ENCODE peak calls at places on chromosomes 4 and X, in seven cellular contexts. H is adipocyte, F is neural progenitor cell, G is Karpas-422, O is NT2/D1, V is endodermal cell, J is mesenchymal stem cell. A is an unnamed sample.

GRCh38 chr4:24594887-24595286 is 10.5 kb upstream of the DHX15 start:
- DNase-seq in H (peak), F (no peak), G (no peak), O (no peak), V (no peak), J (no peak), A (no peak)

GRCh38 chr4:14871676-14872430 is 130.4 kb upstream of the CPEB2 start:
- DNase-seq in H (no peak), F (peak), G (peak), O (peak), V (peak), J (no peak), A (no peak)

GRCh38 chrX:118632862-118633261 is 94.5 kb upstream of the IL13RA1 start:
- DNase-seq in H (no peak), F (no peak), G (no peak), O (no peak), V (no peak), J (no peak), A (no peak)

GRCh38 chrX:134782796-134783195 is 124.5 kb upstream of the PLAC1 start:
- DNase-seq in H (peak), F (peak), G (peak), O (no peak), V (no peak), J (peak), A (no peak)

GRCh38 chr4:2833671-2834000 is 10.0 kb upstream of the ADD1 start:
- DNase-seq in H (no peak), F (no peak), G (no peak), O (no peak), V (no peak), J (no peak), A (no peak)

GRCh38 chr4:83043801-83044407 is 8.9 kb downstream of the COPS4 start:
- DNase-seq in H (peak), F (no peak), G (no peak), O (no peak), V (no peak), J (peak), A (peak)

GRCh38 chr4:48180234-48180633 is 46.2 kb upstream of the TXK start:
- DNase-seq in H (no peak), F (no peak), G (no peak), O (no peak), V (no peak), J (peak), A (no peak)

GRCh38 chr4:121370729-121371325 is 10.0 kb downstream of the QRFPR start:
- DNase-seq in H (peak), F (peak), G (peak), O (no peak), V (peak), J (peak), A (peak)

GRCh38 chr4:53928825-53929224 is 135.6 kb downstream of the CHIC2 start:
- DNase-seq in H (peak), F (no peak), G (no peak), O (no peak), V (peak), J (peak), A (no peak)

GRCh38 chrX:54043696-54044125 is 562 bp downstream of the PHF8 start:
- DNase-seq in H (peak), F (peak), G (peak), O (peak), V (peak), J (peak), A (no peak)

GRCh38 chrX:97224148-97224547 is 340.4 kb downstream of the RPA4 start:
- DNase-seq in H (no peak), F (no peak), G (no peak), O (no peak), V (no peak), J (no peak), A (no peak)

GRCh38 chr4:158670975-158671664 is 567 bp downstream of the C4orf46 start:
- DNase-seq in H (peak), F (peak), G (peak), O (no peak), V (peak), J (peak), A (peak)

GRCh38 chr4:187602339-187603092 is 393.1 kb upstream of the ZFP42 start:
- DNase-seq in H (no peak), F (no peak), G (no peak), O (no peak), V (no peak), J (peak), A (no peak)

GRCh38 chr4:101345271-101345595 is 2.1 kb downstream of the PPP3CA start:
- DNase-seq in H (peak), F (no peak), G (peak), O (no peak), V (no peak), J (no peak), A (no peak)

GRCh38 chr4:10346023-10346422 is 111.2 kb downstream of the ZNF518B start:
- DNase-seq in H (no peak), F (no peak), G (no peak), O (no peak), V (no peak), J (no peak), A (no peak)

GRCh38 chrX:75746891-75747639 is 38.0 kb downstream of the MAGEE2 start:
- DNase-seq in H (peak), F (peak), G (peak), O (peak), V (peak), J (peak), A (no peak)

GRCh38 chr4:25795566-25796454 is 67.0 kb downstream of the SEL1L3 start:
- DNase-seq in H (peak), F (peak), G (no peak), O (peak), V (peak), J (peak), A (no peak)

GRCh38 chr4:78704981-78705757 is 71.0 kb upstream of the BMP2K start:
- DNase-seq in H (peak), F (no peak), G (no peak), O (no peak), V (no peak), J (no peak), A (no peak)

GRCh38 chr4:152110780-152111179 is 350.0 kb upstream of the GATB start:
- DNase-seq in H (no peak), F (no peak), G (no peak), O (no peak), V (no peak), J (no peak), A (no peak)

GRCh38 chr4:147589586-147589985 is 27.6 kb upstream of the TMEM184C start:
- DNase-seq in H (peak), F (no peak), G (no peak), O (no peak), V (no peak), J (peak), A (no peak)

GRCh38 chrX:72105436-72105835 is 26.3 kb downstream of the RTL5 start:
- DNase-seq in H (no peak), F (no peak), G (no peak), O (no peak), V (no peak), J (no peak), A (no peak)

GRCh38 chrX:36897690-36898089 is 110.5 kb upstream of the FAM47C start:
- DNase-seq in H (no peak), F (no peak), G (no peak), O (no peak), V (no peak), J (no peak), A (no peak)

GRCh38 chrX:85052636-85053343 is 49.1 kb downstream of the APOOL start:
- DNase-seq in H (peak), F (no peak), G (peak), O (peak), V (no peak), J (peak), A (no peak)

GRCh38 chr4:99808260-99808857 is 8.3 kb upstream of the DAPP1 start:
- DNase-seq in H (peak), F (peak), G (peak), O (peak), V (peak), J (peak), A (peak)

GRCh38 chr4:151407466-151408379 is 1.3 kb upstream of the FHIP1A start:
- DNase-seq in H (no peak), F (peak), G (no peak), O (no peak), V (peak), J (peak), A (no peak)

GRCh38 chr4:11805837-11806236 is 377.1 kb upstream of the HS3ST1 start:
- DNase-seq in H (peak), F (peak), G (peak), O (peak), V (no peak), J (peak), A (peak)

GRCh38 chr4:68344785-68345184 is 5.1 kb downstream of the YTHDC1 start:
- DNase-seq in H (no peak), F (no peak), G (no peak), O (no peak), V (no peak), J (no peak), A (no peak)
- H3K4me3 ChIP-seq in H (no peak), F (no peak), G (no peak), O (no peak), V (peak), J (no peak), A (no peak)

GRCh38 chrX:19814240-19814639 is 73.2 kb downstream of the SH3KBP1 start:
- DNase-seq in H (no peak), F (no peak), G (peak), O (no peak), V (peak), J (no peak), A (no peak)

GRCh38 chrX:19807414-19807813 is 80.0 kb downstream of the SH3KBP1 start:
- DNase-seq in H (no peak), F (no peak), G (no peak), O (no peak), V (no peak), J (no peak), A (no peak)

GRCh38 chrX:19811807-19812604 is 75.4 kb downstream of the SH3KBP1 start:
- DNase-seq in H (peak), F (no peak), G (no peak), O (no peak), V (no peak), J (peak), A (no peak)

GRCh38 chrX:19810370-19810769 is 77.0 kb downstream of the SH3KBP1 start:
- DNase-seq in H (peak), F (no peak), G (no peak), O (no peak), V (no peak), J (peak), A (no peak)

DNA sequence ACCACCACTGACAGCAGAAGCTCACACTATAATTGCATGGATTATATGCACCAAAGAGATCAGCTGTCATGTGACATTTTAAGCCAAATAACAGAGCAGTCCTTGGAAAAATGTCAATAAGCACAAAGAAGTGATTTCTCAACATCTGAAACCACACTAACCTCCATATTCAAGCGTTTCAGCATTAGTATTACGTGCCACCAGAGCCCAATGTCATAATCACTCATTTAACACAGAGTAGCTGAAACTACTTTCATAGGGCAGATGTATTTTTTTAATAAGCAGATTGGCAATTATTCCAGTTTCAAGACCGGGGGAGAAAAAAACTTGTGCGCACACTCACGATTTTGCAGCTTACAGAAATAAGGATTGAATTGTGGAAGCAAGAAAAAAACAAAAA is 76.6 kb downstream of the SH3KBP1 start:
- DNase-seq in H (peak), F (no peak), G (no peak), O (no peak), V (no peak), J (peak), A (no peak)
- H3K9ac ChIP-seq in H (peak), F (no peak), G (no peak), O (no peak), V (no peak), J (peak), A (no peak)

GRCh38 chrX:100413231-100413630 is 3.2 kb upstream of the PCDH19 start:
- DNase-seq in H (peak), F (peak), G (peak), O (peak), V (peak), J (peak), A (peak)
- H3K4me3 ChIP-seq in H (no peak), F (peak), G (no peak), O (no peak), V (no peak), J (no peak), A (peak)

GRCh38 chrX:114581528-114582263 is 2.2 kb upstream of the HTR2C start:
- DNase-seq in H (no peak), F (peak), G (no peak), O (no peak), V (peak), J (peak), A (no peak)
- H3K9ac ChIP-seq in H (no peak), F (no peak), G (no peak), O (no peak), V (no peak), J (no peak), A (no peak)

GRCh38 chr4:57078685-57079521 is 31.3 kb downstream of the IGFBP7 start:
- DNase-seq in H (peak), F (peak), G (no peak), O (peak), V (peak), J (peak), A (no peak)
- H3K4me3 ChIP-seq in H (no peak), F (peak), G (no peak), O (no peak), V (peak), J (no peak), A (no peak)

DNA sequence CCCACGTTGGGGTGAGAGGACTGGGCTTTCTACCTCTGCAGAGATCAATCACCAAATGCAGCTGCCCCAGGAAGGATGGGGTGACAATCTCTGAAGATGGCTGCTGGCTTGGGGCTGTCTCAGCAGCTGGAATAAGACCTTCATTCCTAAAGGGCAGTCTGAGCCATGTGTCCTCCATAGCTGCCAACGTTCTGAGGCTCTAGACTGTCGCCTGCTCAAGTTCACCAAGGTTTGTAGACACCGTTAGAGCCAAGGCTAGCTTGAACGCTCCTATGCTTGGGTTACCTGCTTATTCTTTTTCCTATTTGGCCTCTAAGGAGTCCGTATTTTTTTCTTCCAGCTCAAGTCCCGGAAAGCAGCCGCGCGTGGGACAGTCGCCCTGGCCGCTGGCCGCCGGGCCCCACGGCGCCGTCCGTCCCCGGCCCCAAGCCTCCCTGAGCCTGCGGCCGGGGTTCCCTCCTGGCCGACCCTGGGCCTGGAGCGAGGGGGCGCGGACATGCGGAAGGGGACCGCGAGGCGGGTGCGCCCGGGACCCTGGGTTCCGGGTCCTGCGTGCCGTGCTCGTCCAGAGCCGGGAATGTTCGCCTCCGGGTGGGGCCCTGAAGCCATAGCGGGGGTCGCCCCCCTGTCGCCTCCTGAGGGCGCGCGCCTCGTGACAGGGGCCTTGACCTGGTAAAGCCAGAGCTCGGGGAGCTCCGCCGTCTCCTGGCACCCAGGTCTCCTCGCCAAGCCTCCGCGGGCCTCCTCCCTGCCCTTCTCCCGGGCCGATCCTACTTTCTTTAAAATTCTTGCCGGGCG is 23.3 kb downstream of the MRFAP1 start:
- DNase-seq in H (no peak), F (no peak), G (no peak), O (no peak), V (no peak), J (no peak), A (no peak)
- H3K9ac ChIP-seq in H (peak), F (no peak), G (no peak), O (peak), V (no peak), J (peak), A (no peak)

GRCh38 chrX:2501246-2502102 is 698 bp upstream of the DHRSX start:
- DNase-seq in H (no peak), F (no peak), G (no peak), O (no peak), V (no peak), J (no peak), A (no peak)
- H3K4me3 ChIP-seq in H (no peak), F (peak), G (peak), O (no peak), V (no peak), J (no peak), A (peak)

GRCh38 chr4:61200991-61201526 is 933 bp downstream of the ADGRL3 start:
- DNase-seq in H (peak), F (peak), G (no peak), O (no peak), V (peak), J (peak), A (no peak)

GRCh38 chr4:61202638-61203495 is 2.7 kb downstream of the ADGRL3 start:
- DNase-seq in H (peak), F (peak), G (no peak), O (no peak), V (peak), J (peak), A (no peak)

GRCh38 chr4:61200195-61200990 is at the start of gene ADGRL3:
- DNase-seq in H (peak), F (peak), G (no peak), O (peak), V (peak), J (peak), A (no peak)

GRCh38 chr4:61201562-61202099 is 1.5 kb downstream of the ADGRL3 start:
- DNase-seq in H (peak), F (peak), G (no peak), O (no peak), V (peak), J (peak), A (no peak)

GRCh38 chr4:61202100-61202637 is 2.0 kb downstream of the ADGRL3 start:
- DNase-seq in H (peak), F (peak), G (no peak), O (no peak), V (no peak), J (no peak), A (no peak)
- H3K9ac ChIP-seq in H (no peak), F (peak), G (no peak), O (peak), V (peak), J (no peak), A (no peak)

A was measured in SK-N-MC.